ENCODE peak calls at places on chromosomes 7 and 10, in nine cellular contexts. O is A549; P is effector CD4-positive, alpha-beta T cell; Q is H7; T is left lobe of liver; Y is brain microvascular endothelial cell; H is Daoy; C is T-cell; R is fibroblast of gingiva. E is an unnamed sample.

GRCh38 chr7:83550100-83550499 is 98.8 kb downstream of the SEMA3E start:
- DNase-seq in O (no peak), P (no peak), Q (no peak), T (no peak), Y (peak; percentile 66), H (peak; percentile 41), C (no peak), R (peak; percentile 64), E (no peak)

GRCh38 chr7:117645456-117646181 is 165.8 kb downstream of the CFTR start:
- DNase-seq in O (no peak), P (no peak), Q (no peak), T (no peak), Y (peak; percentile 45), H (peak; percentile 76), C (no peak), R (no peak), E (no peak)

GRCh38 chr10:53886325-53887300 is 914.4 kb downstream of the PCDH15 start:
- DNase-seq in O (no peak), P (no peak), Q (no peak), T (no peak), Y (no peak), H (no peak), C (no peak), R (no peak), E (no peak)

GRCh38 chr7:2048531-2048930 is 184.2 kb downstream of the MAD1L1 start:
- DNase-seq in O (no peak), P (no peak), Q (no peak), T (no peak), Y (no peak), H (no peak), C (no peak), R (no peak), E (no peak)

GRCh38 chr10:2543142-2543886 is 524.0 kb upstream of the PFKP start:
- DNase-seq in O (no peak), P (no peak), Q (no peak), T (no peak), Y (no peak), H (no peak), C (no peak), R (no peak), E (no peak)

GRCh38 chr10:43068136-43068395 is 8.8 kb upstream of the RET start:
- DNase-seq in O (no peak), P (no peak), Q (no peak), T (no peak), Y (no peak), H (no peak), C (no peak), R (no peak), E (no peak)

GRCh38 chr10:20897146-20897834 is at the start of gene NEBL:
- DNase-seq in O (no peak), P (no peak), Q (no peak), T (no peak), Y (no peak), H (no peak), C (no peak), R (no peak), E (no peak)

GRCh38 chr10:22003111-22003963 is at the start of gene DNAJC1:
- DNase-seq in O (peak; percentile 91), P (peak; percentile 98), Q (peak; percentile 92), T (peak; percentile 99), Y (peak; percentile 93), H (peak; percentile 94), C (peak; percentile 94), R (peak; percentile 92), E (peak; percentile 97)

GRCh38 chr7:40826419-40827216 is 691.8 kb downstream of the SUGCT start:
- DNase-seq in O (no peak), P (no peak), Q (no peak), T (no peak), Y (peak; percentile 20), H (no peak), C (no peak), R (peak; percentile 92), E (no peak)

GRCh38 chr7:99379043-99379577 is 4.6 kb downstream of the ARPC1B start:
- DNase-seq in O (no peak), P (peak; percentile 64), Q (peak; percentile 67), T (no peak), Y (peak; percentile 85), H (peak; percentile 95), C (peak; percentile 45), R (peak; percentile 96), E (peak; percentile 67)

GRCh38 chr7:25098096-25099046 is 26.7 kb downstream of the CYCS start:
- DNase-seq in O (peak; percentile 83), P (peak; percentile 52), Q (peak; percentile 73), T (peak; percentile 51), Y (peak; percentile 52), H (peak; percentile 78), C (peak; percentile 38), R (peak; percentile 67), E (peak; percentile 33)

GRCh38 chr7:149811221-149811620 is 27.0 kb upstream of the ZNF862 start:
- DNase-seq in O (no peak), P (no peak), Q (no peak), T (no peak), Y (no peak), H (no peak), C (no peak), R (no peak), E (no peak)

GRCh38 chr10:131902691-131903090 is 1.9 kb downstream of the PPP2R2D start:
- DNase-seq in O (no peak), P (no peak), Q (no peak), T (no peak), Y (no peak), H (no peak), C (no peak), R (no peak), E (no peak)

GRCh38 chr7:33719059-33719581 is 186.2 kb upstream of the BMPER start:
- DNase-seq in O (no peak), P (no peak), Q (no peak), T (no peak), Y (no peak), H (no peak), C (no peak), R (no peak), E (no peak)

GRCh38 chr10:26855186-26855585 is 5.6 kb downstream of the ABI1 start:
- DNase-seq in O (no peak), P (no peak), Q (no peak), T (no peak), Y (no peak), H (no peak), C (no peak), R (peak; percentile 9), E (no peak)

GRCh38 chr10:97042716-97043562 is 142.8 kb downstream of the SLIT1 start:
- DNase-seq in O (no peak), P (no peak), Q (peak; percentile 49), T (no peak), Y (no peak), H (no peak), C (no peak), R (no peak), E (no peak)

GRCh38 chr10:27155073-27155754 is at the start of gene MASTL:
- DNase-seq in O (peak; percentile 81), P (peak; percentile 94), Q (peak; percentile 94), T (peak; percentile 89), Y (peak; percentile 89), H (peak; percentile 94), C (peak; percentile 96), R (peak; percentile 96), E (peak; percentile 93)

GRCh38 chr7:143354376-143354775 is 8.1 kb downstream of the FAM131B start:
- DNase-seq in O (no peak), P (no peak), Q (no peak), T (no peak), Y (no peak), H (no peak), C (no peak), R (no peak), E (no peak)

E was measured in effector memory CD4-positive, alpha-beta T cell.